ENCODE peak calls at places on chromosomes 6 and 20, in four cellular contexts. O is IMR-90, D is stomach, W is psoas muscle. P is an unnamed sample.

GRCh38 chr6:164741938-164742451 is 567.4 kb downstream of the C6orf118 start:
- DNase-seq in O (no peak), D (no peak), W (no peak), P (no peak)

GRCh38 chr20:48552550-48552949 is 275.2 kb downstream of the PREX1 start:
- DNase-seq in O (no peak), D (no peak), W (no peak), P (no peak)

GRCh38 chr6:129853996-129854711 is 7.0 kb downstream of the TMEM244 start:
- DNase-seq in O (peak; percentile 87), D (no peak), W (no peak), P (no peak)

GRCh38 chr6:158211273-158212055 is 43.3 kb downstream of the GTF2H5 start:
- DNase-seq in O (peak; percentile 49), D (no peak), W (no peak), P (no peak)

GRCh38 chr6:123931928-123932327 is 128.3 kb downstream of the NKAIN2 start:
- DNase-seq in O (no peak), D (no peak), W (no peak), P (no peak)

GRCh38 chr20:18048191-18048590 is 9.5 kb downstream of the OVOL2 start:
- DNase-seq in O (no peak), D (no peak), W (no peak), P (no peak)

GRCh38 chr20:58510921-58511320 is 4.3 kb downstream of the APCDD1L start:
- DNase-seq in O (no peak), D (no peak), W (no peak), P (no peak)

GRCh38 chr6:21538186-21538798 is 55.3 kb upstream of the SOX4 start:
- DNase-seq in O (peak; percentile 40), D (no peak), W (no peak), P (peak; percentile 25)

GRCh38 chr20:50628326-50628725 is 63.0 kb downstream of the RIPOR3 start:
- DNase-seq in O (no peak), D (no peak), W (no peak), P (no peak)

GRCh38 chr6:31474871-31475286 is 23.1 kb upstream of the MICB start:
- DNase-seq in O (no peak), D (no peak), W (no peak), P (no peak)

GRCh38 chr20:45893831-45894230 is 2.7 kb downstream of the CTSA start:
- DNase-seq in O (no peak), D (no peak), W (no peak), P (no peak)

GRCh38 chr20:45890077-45890996 is 671 bp downstream of the NEURL2 start:
- DNase-seq in O (peak; percentile 78), D (peak; percentile 83), W (peak; percentile 90), P (peak; percentile 74)

GRCh38 chr20:45892049-45892816 is 1.1 kb downstream of the CTSA start:
- DNase-seq in O (peak; percentile 41), D (peak; percentile 28), W (no peak), P (peak; percentile 49)

GRCh38 chr20:45892828-45893500 is 1.8 kb downstream of the CTSA start:
- DNase-seq in O (no peak), D (no peak), W (no peak), P (peak; percentile 76)

DNA sequence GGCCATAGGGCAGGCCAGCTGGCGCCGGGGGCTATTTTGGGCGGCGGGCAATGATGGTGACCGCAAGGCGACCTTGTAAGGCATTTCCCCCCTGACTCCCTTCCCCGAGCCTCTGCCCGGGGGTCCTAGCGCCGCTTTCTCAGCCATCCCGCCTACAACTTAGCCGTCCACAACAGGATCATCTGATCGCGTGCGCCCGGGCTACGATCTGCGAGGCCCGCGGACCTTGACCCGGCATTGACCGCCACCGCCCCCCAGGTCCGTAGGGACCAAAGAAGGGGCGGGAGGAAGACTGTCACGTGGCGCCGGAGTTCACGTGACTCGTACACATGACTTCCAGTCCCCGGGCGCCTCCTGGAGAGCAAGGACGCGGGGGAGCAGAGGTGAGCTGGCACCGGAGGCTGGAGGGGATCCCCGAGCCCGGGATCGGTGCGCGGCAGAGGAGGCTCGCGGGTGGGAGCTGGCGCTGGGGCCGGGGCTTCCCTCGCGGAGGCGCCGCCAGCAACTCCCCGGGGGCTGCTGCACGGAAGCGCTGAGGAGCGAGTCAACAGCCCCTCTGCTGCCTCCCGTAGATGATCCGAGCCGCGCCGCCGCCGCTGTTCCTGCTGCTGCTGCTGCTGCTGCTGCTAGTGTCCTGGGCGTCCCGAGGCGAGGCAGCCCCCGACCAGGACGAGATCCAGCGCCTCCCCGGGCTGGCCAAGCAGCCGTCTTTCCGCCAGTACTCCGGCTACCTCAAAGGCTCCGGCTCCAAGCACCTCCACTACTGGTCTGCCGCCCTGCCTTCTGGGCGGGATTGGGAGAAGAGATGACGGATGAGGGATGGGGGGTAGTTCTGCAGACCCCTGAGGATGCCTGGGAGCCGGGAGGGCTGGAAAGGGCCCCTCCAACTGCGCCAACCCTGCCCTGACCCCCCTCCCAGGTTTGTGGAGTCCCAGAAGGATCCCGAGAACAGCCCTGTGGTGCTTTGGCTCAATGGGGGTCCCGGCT is at the start of the genes CTSA and NEURL2:
- DNase-seq in O (peak; percentile 92), D (peak; percentile 97), W (peak; percentile 97), P (peak; percentile 96)
- H3K27ac ChIP-seq in O (peak within 1 kb of the TSS; percentile 63), D (peak within 1 kb of the TSS; percentile 87), W (peak within 1 kb of the TSS; percentile 92), P (peak within 1 kb of the TSS; percentile 85)

GRCh38 chr6:10412165-10412947 is 2.5 kb downstream of the TFAP2A start:
- DNase-seq in O (peak; percentile 75), D (no peak), W (peak; percentile 45), P (peak; percentile 33)

GRCh38 chr6:10415593-10416480 is 963 bp upstream of the TFAP2A start:
- DNase-seq in O (no peak), D (no peak), W (no peak), P (peak; percentile 19)

GRCh38 chr6:10412948-10413849 is 1.7 kb downstream of the TFAP2A start:
- DNase-seq in O (no peak), D (peak; percentile 73), W (no peak), P (no peak)

GRCh38 chr6:10414766-10415592 is at the start of gene TFAP2A:
- DNase-seq in O (peak; percentile 56), D (no peak), W (peak; percentile 35), P (no peak)

GRCh38 chr6:10413850-10414765 is 766 bp downstream of the TFAP2A start:
- DNase-seq in O (no peak), D (no peak), W (no peak), P (no peak)
- H3K4me3 ChIP-seq in O (peak overlapping the region; percentile 67), D (peak overlapping the region; percentile 74), W (peak overlapping the region; percentile 76), P (no peak overlapping the region)

GRCh38 chr20:22431419-22431818 is 153.0 kb downstream of the FOXA2 start:
- DNase-seq in O (no peak), D (no peak), W (no peak), P (no peak)
- H3K4me1 ChIP-seq in O (no peaks in the 10 kb centered on the region), D (peaks cover 15% of the 10 kb centered on the region), W (no peaks in the 10 kb centered on the region), P (no peaks in the 10 kb centered on the region)

GRCh38 chr20:34260208-34260942 is 19.2 kb downstream of the ASIP start:
- DNase-seq in O (peak; percentile 26), D (no peak), W (no peak), P (no peak)

GRCh38 chr20:34268851-34269668 is 27.8 kb downstream of the ASIP start:
- DNase-seq in O (no peak), D (peak; percentile 31), W (no peak), P (peak; percentile 40)

GRCh38 chr20:34268145-34268544 is 26.9 kb downstream of the ASIP start:
- DNase-seq in O (no peak), D (no peak), W (no peak), P (no peak)

GRCh38 chr20:34262488-34263288 is 21.5 kb downstream of the ASIP start:
- DNase-seq in O (peak; percentile 59), D (peak; percentile 29), W (peak; percentile 54), P (peak; percentile 15)

GRCh38 chr20:34264141-34264540 is 22.9 kb downstream of the ASIP start:
- DNase-seq in O (no peak), D (no peak), W (no peak), P (no peak)
- H3K27ac ChIP-seq in O (no peak overlapping the region), D (no peak overlapping the region), W (no peak overlapping the region), P (no peak overlapping the region)

GRCh38 chr6:67411036-67411435 is 1224.0 kb upstream of the ADGRB3 start:
- DNase-seq in O (no peak), D (no peak), W (no peak), P (no peak)
- H3K4me3 ChIP-seq in O (no peak overlapping the region), D (no peak overlapping the region), W (no peak overlapping the region), P (no peak overlapping the region)

GRCh38 chr20:1124416-1124815 is 6.0 kb downstream of the PSMF1 start:
- DNase-seq in O (peak; percentile 9), D (no peak), W (no peak), P (no peak)
- H3K4me1 ChIP-seq in O (peaks cover 14% of the 10 kb centered on the region), D (peaks cover 58% of the 10 kb centered on the region), W (peaks cover 55% of the 10 kb centered on the region), P (peaks cover 18% of the 10 kb centered on the region)

DNA sequence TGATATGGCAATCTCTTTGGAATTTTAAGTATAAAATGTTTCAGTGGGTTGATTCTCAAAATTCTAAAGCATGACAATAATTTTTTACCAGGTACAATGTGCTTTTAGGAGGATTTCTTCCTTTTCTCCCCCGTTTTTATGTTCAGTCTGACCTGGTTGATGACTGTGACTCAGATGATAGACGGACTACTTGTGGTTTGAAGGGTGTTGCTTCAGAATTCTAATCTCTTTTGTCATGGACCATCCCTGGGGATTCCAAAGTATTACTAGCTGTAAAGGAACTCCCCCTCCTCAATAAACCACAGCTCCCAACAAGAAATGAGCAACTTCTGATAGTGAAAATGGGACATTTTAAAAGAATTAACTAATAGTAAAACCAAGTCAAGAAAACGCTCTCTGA is 34.9 kb upstream of the TNFAIP3 start:
- DNase-seq in O (peak; percentile 92), D (no peak), W (no peak), P (no peak)
- H3K27ac ChIP-seq in O (no peak overlapping the region), D (no peak overlapping the region), W (no peak overlapping the region), P (no peak overlapping the region)

DNA sequence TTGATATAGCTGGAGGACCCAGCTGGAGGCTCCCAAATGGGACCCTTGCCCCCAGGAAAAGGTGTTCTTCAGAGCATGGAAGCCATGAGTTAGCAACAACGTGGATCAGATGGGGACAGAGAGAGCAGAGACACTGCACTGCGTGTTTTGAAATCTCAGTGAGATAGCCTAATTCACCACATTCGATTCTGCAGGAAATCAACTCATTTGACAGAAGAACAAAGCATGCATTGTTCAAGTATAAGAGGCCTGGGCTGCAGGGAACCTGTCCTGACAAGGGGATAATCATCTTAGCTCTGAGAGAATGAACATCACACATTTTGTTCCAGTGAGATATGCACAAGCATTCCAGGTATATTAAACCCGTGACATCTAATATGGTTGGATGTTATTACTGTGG is 450.2 kb downstream of the CDH26 start:
- DNase-seq in O (no peak), D (no peak), W (no peak), P (no peak)
- H3K4me3 ChIP-seq in O (no peak overlapping the region), D (no peak overlapping the region), W (no peak overlapping the region), P (no peak overlapping the region)

DNA sequence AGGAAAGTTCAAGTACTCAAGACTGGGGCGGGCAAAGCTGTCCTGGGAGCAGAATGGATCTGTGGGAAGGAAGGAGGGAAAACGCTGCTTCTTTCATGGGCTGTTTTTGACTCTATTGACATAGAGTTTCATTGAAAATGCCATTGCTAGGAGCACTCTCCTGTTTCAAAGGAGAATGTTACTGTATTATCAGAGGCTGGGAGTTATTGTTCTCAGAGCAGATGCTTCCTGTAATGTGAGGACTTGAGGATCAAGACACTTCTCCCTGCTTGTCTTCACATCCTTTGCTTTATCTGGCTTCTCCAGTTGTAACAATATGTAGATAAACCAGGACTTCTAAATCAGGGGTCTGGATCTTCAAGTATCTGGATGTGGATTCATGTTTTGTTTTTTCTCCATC is 3.7 kb downstream of the CD109 start:
- DNase-seq in O (no peak), D (no peak), W (no peak), P (no peak)
- H3K4me1 ChIP-seq in O (peaks cover 7% of the 10 kb centered on the region), D (peaks cover 23% of the 10 kb centered on the region), W (no peaks in the 10 kb centered on the region), P (no peaks in the 10 kb centered on the region)